ENCODE peak calls at places on chromosomes 2 and 18, in four cellular contexts. O is heart right ventricle, F is left lung, T is ovary. D is an unnamed sample. For H3K4me1, the result is how much of the 10 kb centered on the place peaks cover.

GRCh38 chr18:41391616-41392610 is 563.1 kb upstream of the PIK3C3 start:
- DNase-seq in O (peak), F (peak), T (no peak), D (peak)

GRCh38 chr18:51278045-51278649 is 80.7 kb upstream of the MEX3C start:
- DNase-seq in O (no peak), F (no peak), T (no peak), D (no peak)

GRCh38 chr2:191171708-191172355 is 21.0 kb upstream of the STAT4 start:
- DNase-seq in O (no peak), F (no peak), T (no peak), D (no peak)

GRCh38 chr2:162073776-162074578 is at the start of gene DPP4:
- DNase-seq in O (peak), F (peak), T (peak), D (peak)

GRCh38 chr18:48199399-48199798 is 209.8 kb downstream of the ZBTB7C start:
- DNase-seq in O (no peak), F (no peak), T (no peak), D (no peak)

GRCh38 chr18:58967643-58968291 is 103.1 kb downstream of the ZNF532 start:
- DNase-seq in O (no peak), F (no peak), T (no peak), D (no peak)

GRCh38 chr2:181682026-181682789 is 1.9 kb upstream of the NEUROD1 start:
- DNase-seq in O (no peak), F (no peak), T (no peak), D (no peak)

GRCh38 chr2:62461707-62462106 is 44.3 kb downstream of the TMEM17 start:
- DNase-seq in O (no peak), F (no peak), T (no peak), D (peak)

GRCh38 chr2:202109139-202109736 is 36.2 kb downstream of the KIAA2012 start:
- DNase-seq in O (no peak), F (no peak), T (no peak), D (no peak)

GRCh38 chr2:207248702-207249355 is 83.1 kb upstream of the KLF7 start:
- DNase-seq in O (no peak), F (no peak), T (no peak), D (no peak)

GRCh38 chr2:237868631-237869356 is 9.4 kb downstream of the RAMP1 start:
- DNase-seq in O (no peak), F (no peak), T (no peak), D (no peak)

GRCh38 chr2:202152104-202152771 is 79.2 kb downstream of the KIAA2012 start:
- DNase-seq in O (no peak), F (no peak), T (no peak), D (no peak)

GRCh38 chr18:60050821-60051220 is 151.0 kb downstream of the PMAIP1 start:
- DNase-seq in O (no peak), F (no peak), T (no peak), D (no peak)

GRCh38 chr2:224712346-224712745 is 3.8 kb downstream of the CCDC195 start:
- DNase-seq in O (no peak), F (no peak), T (no peak), D (no peak)

GRCh38 chr2:135913726-135914365 is 37.6 kb upstream of the MCM6 start:
- DNase-seq in O (no peak), F (no peak), T (no peak), D (no peak)

GRCh38 chr2:189204322-189204941 is 24.9 kb upstream of the COL5A2 start:
- DNase-seq in O (no peak), F (no peak), T (no peak), D (no peak)

GRCh38 chr2:201858781-201859180 is 52.4 kb downstream of the CDK15 start:
- DNase-seq in O (no peak), F (peak), T (peak), D (no peak)

GRCh38 chr2:85266424-85267041 is 61.3 kb downstream of the TGOLN2 start:
- DNase-seq in O (peak), F (peak), T (peak), D (peak)

DNA sequence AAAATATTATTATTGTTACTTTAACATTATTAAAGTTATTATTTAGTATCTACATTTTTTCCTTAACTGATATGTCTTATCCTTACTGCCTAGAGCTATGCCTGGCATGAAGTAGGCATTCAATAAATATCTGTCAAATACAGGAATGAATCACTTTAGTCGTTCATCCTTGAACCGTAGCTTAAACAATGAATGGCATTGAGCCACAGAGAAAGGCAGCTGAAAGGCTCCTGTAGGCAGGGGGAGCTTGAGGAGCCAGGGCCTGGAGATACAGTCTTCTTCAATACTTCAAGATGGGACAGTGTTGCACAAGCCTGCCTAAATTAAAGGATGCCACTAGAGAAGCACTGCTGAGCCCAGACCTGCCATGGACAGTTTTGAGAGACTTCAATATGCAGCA is 22.5 kb downstream of the CYRIA start:
- DNase-seq in O (no peak), F (no peak), T (no peak), D (no peak)
- H3K4me1 ChIP-seq in O (under half), F (under half), T (under half), D (under half)

GRCh38 chr2:8877332-8877731 is 39.9 kb upstream of the KIDINS220 start:
- DNase-seq in O (no peak), F (no peak), T (no peak), D (no peak)
- H3K27ac ChIP-seq in O (no peak), F (no peak), T (no peak), D (no peak)

GRCh38 chr2:32938934-32939333 is 7.8 kb upstream of the LTBP1 start:
- DNase-seq in O (no peak), F (no peak), T (no peak), D (no peak)
- H3K4me1 ChIP-seq in O (under half), F (under half), T (under half), D (under half)

DNA sequence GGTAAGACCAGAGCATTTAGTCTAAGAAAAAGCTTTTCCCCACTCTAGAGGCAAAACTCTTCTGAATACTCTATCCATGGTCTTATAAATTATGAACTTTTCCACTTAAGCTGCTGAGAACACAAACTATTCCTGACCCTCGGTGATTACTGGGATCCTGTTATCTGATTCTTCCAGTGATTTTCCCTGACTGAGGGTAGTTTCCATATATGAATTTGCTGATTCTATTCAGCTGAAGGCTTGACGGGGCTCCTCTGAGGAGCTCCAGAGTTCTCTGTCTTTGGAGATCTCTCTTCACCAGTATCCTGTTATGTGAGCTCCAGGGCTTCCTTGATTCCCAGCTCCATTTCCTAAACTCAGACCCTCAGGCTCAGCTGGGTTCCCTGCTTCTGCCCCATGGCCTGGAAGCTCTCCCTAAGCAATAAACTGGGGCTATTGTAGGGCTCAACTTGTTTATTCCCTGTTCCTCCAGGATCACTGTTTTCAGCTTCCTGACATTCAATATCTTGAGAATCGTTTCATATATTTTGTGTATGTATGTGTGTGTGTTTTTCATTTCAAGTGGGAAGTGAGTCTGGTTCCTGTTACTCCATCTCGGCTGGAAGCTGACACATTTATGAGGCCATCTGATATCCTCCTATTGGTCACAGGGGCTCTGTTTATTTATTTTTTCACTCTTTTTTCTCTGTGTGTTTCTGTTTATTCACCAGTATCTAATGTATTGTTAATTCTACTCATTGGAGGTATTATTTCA is 78.2 kb downstream of the ARHGAP28 start:
- DNase-seq in O (no peak), F (no peak), T (no peak), D (no peak)
- H3K27ac ChIP-seq in O (no peak), F (peak), T (no peak), D (peak)

DNA sequence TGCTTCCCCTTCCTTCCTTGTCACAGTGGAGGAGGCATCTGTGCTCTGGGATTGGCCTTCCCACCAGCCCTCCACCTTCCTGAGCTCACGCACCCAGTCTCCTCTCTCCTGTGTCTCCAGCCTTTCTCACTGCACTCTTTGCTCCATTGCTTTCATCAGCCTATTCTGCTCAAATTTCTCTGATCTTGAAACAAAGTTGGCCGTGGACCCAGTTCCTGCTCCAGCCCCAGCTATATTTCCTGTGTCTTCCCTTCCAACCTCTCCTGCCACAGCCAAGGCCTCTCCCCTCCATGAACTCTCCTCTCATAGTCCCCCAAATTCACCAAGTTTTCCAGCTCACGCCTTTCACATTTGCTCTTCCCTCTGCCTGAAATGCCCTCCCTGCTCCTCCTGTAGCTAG is 226.6 kb upstream of the AGAP1 start:
- DNase-seq in O (no peak), F (no peak), T (no peak), D (no peak)
- H3K4me1 ChIP-seq in O (under half), F (under half), T (under half), D (under half)

GRCh38 chr2:27080603-27080938 is 2.2 kb downstream of the EMILIN1 start:
- DNase-seq in O (no peak), F (no peak), T (no peak), D (peak)

GRCh38 chr2:27082773-27083409 is 3.7 kb upstream of the KHK start:
- DNase-seq in O (no peak), F (no peak), T (no peak), D (no peak)

GRCh38 chr2:27080140-27080469 is 1.7 kb downstream of the EMILIN1 start:
- DNase-seq in O (no peak), F (no peak), T (no peak), D (peak)

GRCh38 chr2:27083410-27084296 is 2.9 kb upstream of the KHK start:
- DNase-seq in O (no peak), F (no peak), T (no peak), D (peak)

DNA sequence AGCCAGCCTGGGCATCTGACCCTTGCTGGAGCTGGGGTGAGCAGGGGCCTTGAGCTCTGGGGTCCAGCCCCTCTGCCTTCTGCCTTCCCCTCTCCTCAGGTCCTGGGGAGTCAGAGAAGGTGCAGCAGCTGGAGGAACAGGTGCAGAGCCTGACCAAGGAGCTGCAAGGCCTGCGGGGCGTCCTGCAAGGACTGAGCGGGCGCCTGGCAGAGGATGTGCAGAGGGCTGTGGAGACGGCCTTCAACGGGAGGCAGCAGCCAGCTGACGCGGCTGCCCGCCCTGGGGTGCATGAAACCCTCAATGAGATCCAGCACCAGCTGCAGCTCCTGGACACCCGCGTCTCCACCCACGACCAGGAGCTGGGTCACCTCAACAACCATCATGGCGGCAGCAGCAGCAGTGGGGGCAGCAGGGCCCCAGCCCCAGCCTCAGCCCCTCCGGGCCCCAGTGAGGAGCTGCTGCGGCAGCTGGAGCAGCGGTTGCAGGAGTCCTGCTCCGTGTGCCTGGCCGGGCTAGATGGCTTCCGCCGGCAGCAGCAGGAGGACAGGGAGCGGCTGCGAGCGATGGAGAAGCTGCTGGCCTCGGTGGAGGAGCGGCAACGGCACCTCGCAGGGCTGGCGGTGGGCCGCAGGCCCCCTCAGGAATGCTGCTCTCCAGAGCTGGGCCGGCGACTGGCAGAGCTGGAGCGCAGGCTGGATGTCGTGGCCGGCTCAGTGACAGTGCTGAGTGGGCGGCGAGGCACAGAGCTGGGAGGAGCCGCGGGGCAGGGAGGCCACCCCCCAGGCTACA is 3.8 kb downstream of the EMILIN1 start:
- DNase-seq in O (no peak), F (no peak), T (no peak), D (peak)
- H3K27ac ChIP-seq in O (peak), F (peak), T (no peak), D (peak)

DNA sequence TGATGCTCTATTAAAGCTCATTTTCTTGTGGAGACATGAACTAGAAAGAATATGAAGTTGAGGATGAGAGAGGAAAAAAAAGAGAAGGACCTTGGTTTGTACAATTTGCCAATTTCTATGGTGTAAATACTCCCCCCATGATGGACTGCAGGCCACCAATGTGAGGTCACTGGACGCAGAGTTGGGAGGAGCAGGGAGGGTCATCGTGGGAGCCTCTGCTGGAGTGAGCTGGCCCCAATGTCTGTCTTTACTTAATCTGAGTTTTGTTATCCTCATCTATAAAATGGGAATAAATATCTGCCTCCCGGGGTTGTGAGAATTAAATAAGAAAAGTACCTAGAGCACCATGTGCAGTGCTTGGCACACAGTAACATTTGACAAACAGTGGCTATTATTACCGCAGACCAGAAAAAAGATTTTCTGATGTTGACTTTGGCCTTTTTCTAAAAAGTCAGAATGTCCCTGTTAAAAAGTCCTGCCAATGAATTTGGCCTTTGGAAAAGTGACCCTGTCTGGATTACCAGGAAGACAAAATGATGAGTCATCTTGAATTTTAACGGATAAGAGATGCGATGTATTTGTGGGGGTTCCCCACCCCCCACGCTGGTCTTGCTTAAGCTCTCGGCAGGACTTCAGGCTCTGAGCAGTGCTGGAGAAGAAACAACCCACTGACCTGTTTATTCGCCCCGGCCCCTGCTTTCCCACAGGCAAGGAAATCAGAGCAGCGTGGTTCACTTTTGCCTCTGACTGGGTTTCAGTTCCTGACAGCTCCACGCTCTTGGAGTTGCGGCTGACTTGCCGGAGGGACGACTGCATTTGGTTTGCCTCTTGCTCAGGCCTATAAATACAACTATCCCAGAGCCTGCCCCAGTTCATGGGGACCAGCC is 50.3 kb upstream of the FOSL2 start:
- DNase-seq in O (peak), F (no peak), T (peak), D (peak)
- H3K4me1 ChIP-seq in O (under half), F (under half), T (under half), D (half or more)

GRCh38 chr2:56448999-56449431 is 265.2 kb downstream of the CCDC85A start:
- DNase-seq in O (no peak), F (peak), T (no peak), D (no peak)
- H3K27ac ChIP-seq in O (no peak), F (peak), T (no peak), D (no peak)

D was measured in psoas muscle.